ENCODE peak calls at places on chromosomes 16 and 17, in seven cellular contexts. One of them, this sample, is unnamed.

GRCh38 chr16:8611886-8612595 is 9.5 kb upstream of the METTL22 start:
- DNase-seq in activated CD4-positive, alpha-beta T cell treated with anti-CD3 and anti-CD28 coated beads, Interleukin-2, amount 10 ng/mL, durations not matched to agents 7 days and 5 days: no peak
- DNase-seq in SK-N-SH: no peak
- DNase-seq in left lung: no peak
- DNase-seq in HTR-8/SVneo: no peak
- DNase-seq in BE2C: no peak
- DNase-seq in COLO829: no peak
- DNase-seq in this sample: no peak

GRCh38 chr17:56819431-56820145 is 14.1 kb downstream of the C17orf67 start:
- DNase-seq in activated CD4-positive, alpha-beta T cell treated with anti-CD3 and anti-CD28 coated beads, Interleukin-2, amount 10 ng/mL, durations not matched to agents 7 days and 5 days: peak
- DNase-seq in HTR-8/SVneo: peak
- DNase-seq in left lung: peak
- DNase-seq in SK-N-SH: peak
- DNase-seq in COLO829: peak
- DNase-seq in BE2C: peak
- DNase-seq in this sample: no peak

GRCh38 chr16:57999366-57999970 is 1.0 kb downstream of the ZNF319 start:
- DNase-seq in activated CD4-positive, alpha-beta T cell treated with anti-CD3 and anti-CD28 coated beads, Interleukin-2, amount 10 ng/mL, durations not matched to agents 7 days and 5 days: peak
- DNase-seq in left lung: no peak
- DNase-seq in SK-N-SH: peak
- DNase-seq in BE2C: no peak
- DNase-seq in COLO829: no peak
- DNase-seq in HTR-8/SVneo: no peak
- DNase-seq in this sample: no peak

GRCh38 chr16:10103096-10103495 is 79.1 kb downstream of the GRIN2A start:
- DNase-seq in activated CD4-positive, alpha-beta T cell treated with anti-CD3 and anti-CD28 coated beads, Interleukin-2, amount 10 ng/mL, durations not matched to agents 7 days and 5 days: no peak
- DNase-seq in SK-N-SH: no peak
- DNase-seq in BE2C: no peak
- DNase-seq in HTR-8/SVneo: no peak
- DNase-seq in COLO829: no peak
- DNase-seq in left lung: no peak
- DNase-seq in this sample: no peak

GRCh38 chr17:4941027-4941610 is 1.1 kb downstream of the RNF167 start:
- DNase-seq in COLO829: no peak
- DNase-seq in BE2C: no peak
- DNase-seq in left lung: no peak
- DNase-seq in HTR-8/SVneo: no peak
- DNase-seq in activated CD4-positive, alpha-beta T cell treated with anti-CD3 and anti-CD28 coated beads, Interleukin-2, amount 10 ng/mL, durations not matched to agents 7 days and 5 days: no peak
- DNase-seq in SK-N-SH: no peak
- DNase-seq in this sample: no peak

GRCh38 chr16:75377971-75378386 is 55.3 kb downstream of the CFDP1 start:
- DNase-seq in COLO829: peak
- DNase-seq in activated CD4-positive, alpha-beta T cell treated with anti-CD3 and anti-CD28 coated beads, Interleukin-2, amount 10 ng/mL, durations not matched to agents 7 days and 5 days: no peak
- DNase-seq in HTR-8/SVneo: peak
- DNase-seq in BE2C: no peak
- DNase-seq in left lung: no peak
- DNase-seq in SK-N-SH: no peak
- DNase-seq in this sample: no peak

GRCh38 chr16:60091479-60091878 is 1357.4 kb upstream of the GOT2 start:
- DNase-seq in left lung: no peak
- DNase-seq in COLO829: no peak
- DNase-seq in activated CD4-positive, alpha-beta T cell treated with anti-CD3 and anti-CD28 coated beads, Interleukin-2, amount 10 ng/mL, durations not matched to agents 7 days and 5 days: no peak
- DNase-seq in BE2C: no peak
- DNase-seq in SK-N-SH: no peak
- DNase-seq in HTR-8/SVneo: no peak
- DNase-seq in this sample: no peak

GRCh38 chr16:88781140-88782077 is 3.6 kb downstream of the PIEZO1 start:
- DNase-seq in COLO829: no peak
- DNase-seq in activated CD4-positive, alpha-beta T cell treated with anti-CD3 and anti-CD28 coated beads, Interleukin-2, amount 10 ng/mL, durations not matched to agents 7 days and 5 days: peak
- DNase-seq in left lung: peak
- DNase-seq in BE2C: no peak
- DNase-seq in SK-N-SH: no peak
- DNase-seq in HTR-8/SVneo: no peak
- DNase-seq in this sample: no peak

GRCh38 chr16:27214084-27214961 is 11.0 kb downstream of the KDM8 start:
- DNase-seq in HTR-8/SVneo: no peak
- DNase-seq in SK-N-SH: no peak
- DNase-seq in COLO829: no peak
- DNase-seq in left lung: no peak
- DNase-seq in BE2C: no peak
- DNase-seq in activated CD4-positive, alpha-beta T cell treated with anti-CD3 and anti-CD28 coated beads, Interleukin-2, amount 10 ng/mL, durations not matched to agents 7 days and 5 days: no peak
- DNase-seq in this sample: no peak

GRCh38 chr17:74499992-74500391 is 31.3 kb downstream of the CD300LB start:
- DNase-seq in BE2C: no peak
- DNase-seq in COLO829: no peak
- DNase-seq in activated CD4-positive, alpha-beta T cell treated with anti-CD3 and anti-CD28 coated beads, Interleukin-2, amount 10 ng/mL, durations not matched to agents 7 days and 5 days: no peak
- DNase-seq in SK-N-SH: no peak
- DNase-seq in HTR-8/SVneo: no peak
- DNase-seq in left lung: no peak
- DNase-seq in this sample: no peak

GRCh38 chr17:48055531-48056245 is 7.5 kb downstream of the NFE2L1 start:
- DNase-seq in left lung: no peak
- DNase-seq in BE2C: peak
- DNase-seq in HTR-8/SVneo: no peak
- DNase-seq in activated CD4-positive, alpha-beta T cell treated with anti-CD3 and anti-CD28 coated beads, Interleukin-2, amount 10 ng/mL, durations not matched to agents 7 days and 5 days: no peak
- DNase-seq in SK-N-SH: no peak
- DNase-seq in COLO829: no peak
- DNase-seq in this sample: no peak

GRCh38 chr17:57875109-57876022 is 25.5 kb upstream of the MRPS23 start:
- DNase-seq in HTR-8/SVneo: peak
- DNase-seq in COLO829: peak
- DNase-seq in SK-N-SH: peak
- DNase-seq in BE2C: peak
- DNase-seq in activated CD4-positive, alpha-beta T cell treated with anti-CD3 and anti-CD28 coated beads, Interleukin-2, amount 10 ng/mL, durations not matched to agents 7 days and 5 days: no peak
- DNase-seq in left lung: peak
- DNase-seq in this sample: peak

GRCh38 chr17:13362341-13363122 is 239.2 kb downstream of the HS3ST3A1 start:
- DNase-seq in left lung: no peak
- DNase-seq in BE2C: no peak
- DNase-seq in COLO829: no peak
- DNase-seq in SK-N-SH: no peak
- DNase-seq in HTR-8/SVneo: no peak
- DNase-seq in activated CD4-positive, alpha-beta T cell treated with anti-CD3 and anti-CD28 coated beads, Interleukin-2, amount 10 ng/mL, durations not matched to agents 7 days and 5 days: no peak
- DNase-seq in this sample: no peak

GRCh38 chr17:49515196-49515770 is 20.2 kb downstream of the NGFR start:
- DNase-seq in HTR-8/SVneo: peak
- DNase-seq in left lung: peak
- DNase-seq in SK-N-SH: peak
- DNase-seq in BE2C: peak
- DNase-seq in activated CD4-positive, alpha-beta T cell treated with anti-CD3 and anti-CD28 coated beads, Interleukin-2, amount 10 ng/mL, durations not matched to agents 7 days and 5 days: no peak
- DNase-seq in COLO829: peak
- DNase-seq in this sample: peak

GRCh38 chr17:15744885-15745284 is 12.8 kb downstream of the TBC1D26 start:
- DNase-seq in activated CD4-positive, alpha-beta T cell treated with anti-CD3 and anti-CD28 coated beads, Interleukin-2, amount 10 ng/mL, durations not matched to agents 7 days and 5 days: no peak
- DNase-seq in HTR-8/SVneo: no peak
- DNase-seq in BE2C: peak
- DNase-seq in SK-N-SH: peak
- DNase-seq in left lung: no peak
- DNase-seq in COLO829: no peak
- DNase-seq in this sample: no peak

This sample was measured in hypothalamus.